ENCODE peak calls at places on chromosomes 5 and 9, in six cellular contexts. X is cardiac muscle cell, K is nephron progenitor cell, V is neural crest cell, N is SK-N-SH, Q is GM20000. J is an unnamed sample.

GRCh38 chr9:92295827-92296258 is 2.3 kb upstream of the IARS1 start:
- DNase-seq in X (peak), K (no peak), V (no peak), N (no peak), Q (no peak), J (no peak)

GRCh38 chr5:174324680-174325079 is 279.2 kb downstream of the NSG2 start:
- DNase-seq in X (no peak), K (no peak), V (no peak), N (no peak), Q (no peak), J (no peak)

GRCh38 chr9:137273095-137273490 is 4.4 kb upstream of the TOR4A start:
- DNase-seq in X (no peak), K (no peak), V (no peak), N (peak), Q (no peak), J (no peak)

GRCh38 chr9:96501981-96502833 is 52.2 kb downstream of the HABP4 start:
- DNase-seq in X (no peak), K (no peak), V (no peak), N (no peak), Q (no peak), J (no peak)

GRCh38 chr5:170691623-170692022 is 91.9 kb upstream of the GABRP start:
- DNase-seq in X (no peak), K (peak), V (no peak), N (peak), Q (no peak), J (no peak)

GRCh38 chr9:107894572-107895261 is 405.1 kb upstream of the KLF4 start:
- DNase-seq in X (no peak), K (no peak), V (no peak), N (peak), Q (no peak), J (peak)

GRCh38 chr5:50325237-50325832 is 115.8 kb downstream of the EMB start:
- DNase-seq in X (peak), K (peak), V (peak), N (peak), Q (peak), J (no peak)

GRCh38 chr5:169009171-169009570 is 291.8 kb downstream of the SLIT3 start:
- DNase-seq in X (no peak), K (no peak), V (no peak), N (no peak), Q (no peak), J (no peak)

GRCh38 chr9:33823801-33824200 is 6.8 kb downstream of the UBE2R2 start:
- DNase-seq in X (no peak), K (no peak), V (no peak), N (no peak), Q (peak), J (no peak)

GRCh38 chr9:72022846-72023245 is 37.6 kb downstream of the C9orf57 start:
- DNase-seq in X (no peak), K (no peak), V (no peak), N (no peak), Q (no peak), J (no peak)

DNA sequence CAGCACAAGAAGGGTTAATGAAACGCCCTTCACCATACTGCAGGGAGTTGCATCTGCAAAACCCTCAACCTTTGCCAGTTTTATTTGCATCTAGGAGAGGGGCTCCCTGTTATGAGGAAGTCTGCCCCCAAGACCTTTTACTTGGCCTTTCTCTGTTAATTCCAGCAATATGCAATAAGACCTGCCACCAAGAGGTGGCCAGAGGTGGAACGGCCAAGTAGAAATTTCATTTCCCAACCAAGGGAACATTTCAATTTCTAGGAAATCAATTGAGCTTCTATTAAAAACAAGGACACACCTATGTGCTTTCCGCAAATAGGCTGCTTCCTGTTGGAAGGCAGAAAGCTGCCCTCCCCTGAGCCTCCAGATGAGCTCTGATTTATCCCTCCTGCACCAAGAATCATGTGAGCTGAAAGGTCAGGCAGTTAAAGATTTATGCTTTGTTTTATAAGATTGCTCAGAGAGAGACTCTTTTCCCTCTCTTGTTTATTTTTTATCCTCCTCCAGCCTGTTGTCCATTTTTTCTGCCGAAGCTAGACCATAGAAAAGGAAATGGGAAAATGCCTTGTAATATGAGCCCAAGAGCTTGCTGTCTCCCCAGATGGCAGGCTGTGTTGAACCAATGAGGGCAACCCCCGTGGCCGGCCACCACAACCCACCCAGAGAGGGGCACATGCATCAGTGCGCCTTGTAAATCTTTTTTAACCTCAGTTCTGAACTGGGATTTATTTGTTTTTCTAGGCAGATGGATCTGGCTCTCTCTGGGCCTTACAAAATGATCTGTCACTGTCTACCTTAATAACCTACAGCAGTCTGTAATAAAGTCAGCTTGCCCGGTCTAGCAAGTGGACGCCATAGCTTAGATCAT is 572.8 kb downstream of the TLE1 start:
- DNase-seq in X (no peak), K (peak), V (no peak), N (no peak), Q (no peak), J (no peak)
- TF ChIP-seq CTCF in X (no peak), K (peak), V (no peak), N (no peak), Q (no peak), J (no peak)

DNA sequence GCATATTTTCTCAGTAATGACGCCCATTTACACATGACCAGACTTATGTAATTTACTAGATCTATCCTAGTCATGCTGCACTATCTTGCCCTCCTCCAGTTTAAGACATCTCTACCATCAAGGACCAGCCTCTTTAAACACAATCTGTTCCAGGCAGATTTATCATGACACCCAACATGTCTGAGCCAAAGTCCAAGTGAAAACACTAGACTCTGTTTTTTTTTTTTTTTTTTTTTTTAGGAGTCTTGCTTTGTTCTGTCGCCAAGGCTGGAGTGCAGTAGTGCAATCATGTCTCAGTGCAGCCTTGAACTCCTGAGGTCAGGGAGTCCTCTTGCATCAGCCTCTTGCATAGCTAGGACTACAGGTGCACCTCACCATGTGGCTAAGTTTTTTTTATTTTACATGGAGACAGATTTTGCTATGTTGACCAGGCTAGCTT is 354.6 kb downstream of the ARRDC3 start:
- DNase-seq in X (no peak), K (no peak), V (no peak), N (no peak), Q (no peak), J (no peak)
- TF ChIP-seq CTCF in X (no peak), K (no peak), V (no peak), N (no peak), Q (no peak), J (no peak)

GRCh38 chr5:172052454-172053236 is 46.2 kb upstream of the FBXW11 start:
- DNase-seq in X (peak), K (no peak), V (no peak), N (no peak), Q (no peak), J (no peak)
- TF ChIP-seq CTCF in X (peak), K (no peak), V (no peak), N (peak), Q (no peak), J (no peak)

GRCh38 chr9:17793713-17794622 is 215.1 kb downstream of the SH3GL2 start:
- DNase-seq in X (no peak), K (peak), V (no peak), N (no peak), Q (no peak), J (no peak)
- TF ChIP-seq CTCF in X (peak), K (peak), V (peak), N (peak), Q (no peak), J (peak)

GRCh38 chr5:103942587-103943186 is 380.1 kb upstream of the NUDT12 start:
- DNase-seq in X (no peak), K (no peak), V (no peak), N (peak), Q (no peak), J (no peak)
- TF ChIP-seq CTCF in X (no peak), K (no peak), V (no peak), N (peak), Q (no peak), J (no peak)

DNA sequence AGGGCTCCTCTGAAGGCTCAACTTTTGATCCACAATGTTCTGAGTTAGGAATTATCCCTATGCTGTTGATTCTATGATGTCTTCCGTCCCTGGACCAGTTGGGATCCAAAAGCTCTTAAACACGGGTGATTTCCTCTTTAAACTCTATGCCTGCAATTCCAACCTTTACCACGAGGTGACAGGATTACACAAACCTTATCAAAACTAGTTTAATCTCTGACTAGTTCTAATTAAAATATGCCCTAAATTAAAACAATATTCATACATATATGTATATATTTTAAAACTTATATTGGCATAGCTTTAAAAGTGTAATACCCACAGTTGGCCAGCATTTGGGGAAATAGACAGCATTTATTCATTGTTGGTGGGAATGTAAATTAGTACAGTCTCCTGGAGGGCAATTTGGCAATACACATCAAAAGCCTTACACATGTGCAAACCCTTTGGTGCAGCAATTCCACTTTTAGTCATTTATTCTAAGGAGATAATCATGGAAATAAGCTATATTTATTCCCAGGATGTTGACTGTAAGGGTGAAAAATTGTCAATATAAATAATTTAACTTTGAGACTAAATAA is 51.6 kb upstream of the PHYKPL start:
- DNase-seq in X (no peak), K (no peak), V (peak), N (no peak), Q (no peak), J (no peak)
- TF ChIP-seq CTCF in X (peak), K (peak), V (peak), N (peak), Q (peak), J (peak)

DNA sequence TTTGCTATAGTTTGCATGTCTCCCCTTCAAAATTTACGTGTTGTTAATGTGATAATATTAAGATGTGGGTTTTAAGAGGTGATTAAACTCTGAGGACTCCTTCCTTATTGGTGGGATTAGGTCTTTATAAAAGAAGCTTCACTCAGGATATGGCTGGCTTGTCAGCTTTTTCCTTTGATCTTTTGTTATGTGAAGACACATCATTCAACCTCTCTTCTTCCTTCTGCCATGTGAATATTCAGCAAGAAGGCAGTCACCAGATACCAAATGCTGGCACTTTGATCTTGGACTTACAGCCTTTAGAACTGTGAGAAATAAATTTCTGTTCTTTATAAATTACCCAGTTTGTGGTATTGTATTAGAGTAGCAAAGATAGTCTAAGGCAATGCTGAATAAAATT is 855.9 kb upstream of the CDH10 start:
- DNase-seq in X (no peak), K (no peak), V (no peak), N (no peak), Q (no peak), J (no peak)
- TF ChIP-seq CTCF in X (no peak), K (no peak), V (no peak), N (no peak), Q (no peak), J (no peak)

GRCh38 chr9:123893146-123893545 is 36.8 kb downstream of the DENND1A start:
- DNase-seq in X (no peak), K (no peak), V (no peak), N (no peak), Q (no peak), J (no peak)

GRCh38 chr9:123894822-123895221 is 35.1 kb downstream of the DENND1A start:
- DNase-seq in X (no peak), K (no peak), V (no peak), N (no peak), Q (no peak), J (no peak)

GRCh38 chr9:123893831-123894460 is 36.0 kb downstream of the DENND1A start:
- DNase-seq in X (no peak), K (no peak), V (no peak), N (no peak), Q (no peak), J (no peak)
- TF ChIP-seq CTCF in X (no peak), K (no peak), V (no peak), N (no peak), Q (no peak), J (no peak)

DNA sequence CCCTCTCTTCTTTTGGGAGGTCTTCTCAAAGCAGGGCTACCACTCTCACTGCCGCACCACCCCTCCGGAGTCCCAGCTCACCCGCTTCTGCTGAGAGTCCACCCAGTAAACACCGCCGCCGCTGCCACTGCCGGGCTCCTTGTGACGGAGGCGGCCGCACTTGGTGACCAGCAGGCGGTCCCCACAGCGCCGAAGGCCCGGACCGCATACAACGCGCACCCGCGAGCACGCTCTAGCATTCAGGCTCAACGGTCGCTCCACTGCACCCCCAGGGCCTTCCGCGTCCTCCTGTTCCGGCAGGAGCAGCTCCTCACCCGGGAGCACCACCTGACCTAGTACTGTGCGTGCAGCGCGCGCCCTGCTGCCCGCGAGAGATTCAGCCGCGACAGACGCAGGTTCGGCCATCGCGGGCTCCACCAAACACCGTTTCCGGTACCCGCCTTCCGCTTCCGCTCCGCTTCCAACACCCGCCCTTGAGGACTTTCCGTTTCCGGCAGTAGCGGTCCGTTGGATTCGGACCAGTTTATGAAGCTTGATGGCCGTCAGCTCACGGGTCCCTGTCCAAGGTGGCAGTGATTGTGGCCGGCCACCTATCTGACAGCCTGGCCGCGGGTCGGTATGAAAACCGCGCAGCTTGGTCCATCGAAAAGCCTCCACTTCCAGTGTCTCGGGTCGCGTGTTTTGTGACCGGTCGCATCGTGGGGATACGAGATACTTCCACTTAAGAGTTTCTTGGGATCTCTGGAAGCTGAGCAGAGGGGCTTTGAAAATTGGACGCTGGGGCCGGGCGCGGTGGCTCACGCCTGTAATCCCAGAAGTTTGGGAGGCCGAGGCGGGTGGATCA is at the start of gene EXOSC3:
- DNase-seq in X (peak), K (peak), V (peak), N (peak), Q (peak), J (peak)
- TF ChIP-seq CTCF in X (no peak), K (no peak), V (peak), N (peak), Q (no peak), J (no peak)

DNA sequence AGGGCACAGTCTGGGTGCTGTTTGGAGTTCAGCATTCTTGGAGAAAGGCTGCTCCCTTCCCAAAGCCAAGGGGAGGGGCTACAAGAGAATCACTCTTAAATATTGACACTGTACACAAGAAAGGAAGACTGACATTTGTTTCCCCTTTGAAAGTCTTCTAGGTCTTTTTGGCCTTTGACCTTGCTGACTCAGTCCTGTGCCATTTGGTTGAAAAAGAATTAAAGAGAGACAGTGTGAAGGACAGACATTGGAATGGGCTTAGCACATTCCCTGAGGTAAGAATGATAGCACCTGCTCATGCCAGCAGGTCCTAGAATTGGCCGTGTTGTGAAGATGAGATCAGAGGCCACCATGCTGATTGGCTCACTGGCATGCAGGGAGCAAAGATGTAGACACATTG is 271.4 kb upstream of the ZNF608 start:
- DNase-seq in X (no peak), K (no peak), V (no peak), N (no peak), Q (no peak), J (no peak)
- TF ChIP-seq CTCF in X (no peak), K (no peak), V (no peak), N (no peak), Q (no peak), J (no peak)

J was measured in mesothelial cell of epicardium.